ENCODE peak calls at places on chromosomes 7 and 10, in five cellular contexts. A is tibial artery, P is cardiac muscle cell, D is lung, W is tibial nerve. E is an unnamed sample.

GRCh38 chr10:2279666-2280065 is 542.3 kb upstream of the ADARB2 start:
- DNase-seq in A (no peak), P (no peak), W (no peak), D (no peak), E (no peak)

GRCh38 chr7:116812905-116813304 is 49.5 kb upstream of the CAPZA2 start:
- DNase-seq in A (no peak), P (no peak), D (no peak), W (no peak), E (no peak)

GRCh38 chr10:49655099-49655498 is 24.4 kb upstream of the C10orf53 start:
- DNase-seq in P (no peak), D (no peak), W (no peak), A (no peak), E (no peak)

GRCh38 chr10:2196272-2196671 is 458.9 kb upstream of the ADARB2 start:
- DNase-seq in W (no peak), P (no peak), A (no peak), D (no peak), E (no peak)

GRCh38 chr7:99098824-99099498 is 44.9 kb downstream of the SMURF1 start:
- DNase-seq in P (peak; percentile 64), W (no peak), A (no peak), D (no peak), E (no peak)

GRCh38 chr10:95485445-95485844 is 75.7 kb downstream of the SORBS1 start:
- DNase-seq in D (no peak), W (no peak), P (peak; percentile 6), A (no peak), E (no peak)

GRCh38 chr7:81501220-81501619 is 268.6 kb downstream of the HGF start:
- DNase-seq in D (no peak), A (no peak), W (no peak), P (peak; percentile 81), E (no peak)

GRCh38 chr10:65891073-65891981 is 1034.5 kb upstream of the LRRTM3 start:
- DNase-seq in P (no peak), A (no peak), W (no peak), D (no peak), E (no peak)

GRCh38 chr10:6033954-6034353 is 28.2 kb downstream of the IL2RA start:
- DNase-seq in D (peak; percentile 26), W (no peak), A (no peak), P (peak; percentile 48), E (no peak)

GRCh38 chr10:49441488-49442476 is 45.9 kb upstream of the DRGX start:
- DNase-seq in W (no peak), D (no peak), A (no peak), P (peak; percentile 10), E (no peak)

GRCh38 chr7:151598045-151598444 is 78.3 kb upstream of the RHEB start:
- DNase-seq in W (no peak), D (no peak), A (no peak), P (peak; percentile 82), E (peak; percentile 79)

GRCh38 chr7:32533313-32534024 is 38.2 kb downstream of the AVL9 start:
- DNase-seq in D (no peak), P (peak; percentile 84), W (no peak), A (no peak), E (no peak)

GRCh38 chr7:63931057-63931600 is 67.5 kb upstream of the ZNF722 start:
- DNase-seq in A (no peak), W (no peak), D (no peak), P (no peak), E (no peak)

GRCh38 chr7:140594131-140594691 is 46.4 kb downstream of the DENND2A start:
- DNase-seq in W (no peak), P (no peak), A (no peak), D (no peak), E (no peak)

GRCh38 chr7:44750921-44751571 is 2.4 kb downstream of the ZMIZ2 start:
- DNase-seq in P (no peak), D (no peak), A (no peak), W (no peak), E (no peak)
- H3K4me3 ChIP-seq in P (no peak overlapping the region), D (no peak overlapping the region), A (no peak overlapping the region), W (no peak overlapping the region), E (no peak overlapping the region)

DNA sequence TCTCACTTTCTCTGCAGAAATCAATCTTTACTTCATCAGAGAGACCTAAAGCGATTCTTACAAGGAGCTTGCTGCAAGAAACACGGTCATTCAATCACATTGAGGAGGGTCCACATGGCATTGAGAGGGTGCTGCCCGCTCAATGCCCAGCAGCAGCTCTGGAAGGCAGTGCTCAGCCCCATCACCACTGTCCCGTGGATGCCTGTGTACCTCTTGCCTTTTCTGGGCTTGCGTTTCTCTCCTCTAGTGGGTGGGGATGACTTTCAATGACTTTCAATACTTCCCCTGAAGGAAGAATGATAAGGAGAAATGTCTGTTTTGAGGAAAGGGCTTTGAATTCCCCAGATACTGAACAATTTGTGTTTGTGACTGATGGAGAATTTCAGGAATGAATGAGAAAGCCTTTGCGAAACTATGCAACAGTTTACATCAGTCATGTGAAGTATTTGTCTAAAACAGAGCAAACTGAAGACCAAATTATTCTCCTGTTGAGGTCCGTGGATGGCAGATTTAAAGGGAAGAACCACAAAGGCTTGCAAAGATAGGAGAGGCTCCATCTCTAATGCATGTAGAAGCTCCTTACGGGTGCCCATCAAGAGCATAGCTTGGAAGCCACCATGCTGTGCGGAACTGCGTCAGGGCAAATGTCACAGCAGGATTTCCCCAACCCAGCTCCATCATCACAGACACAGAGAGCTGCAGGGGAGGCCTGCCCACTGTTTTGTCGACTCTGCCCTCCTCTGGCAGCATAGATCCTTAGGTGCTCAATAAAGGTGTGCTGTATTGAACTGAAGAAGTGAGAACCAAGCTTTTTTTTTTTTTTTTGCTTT is 6.6 kb upstream of the ZNF22 start:
- DNase-seq in W (no peak), A (peak; percentile 17), D (no peak), P (peak; percentile 81), E (no peak)
- TF ChIP-seq CTCF in W (no peak), A (no peak), D (no peak), P (no peak), E (no peak)

DNA sequence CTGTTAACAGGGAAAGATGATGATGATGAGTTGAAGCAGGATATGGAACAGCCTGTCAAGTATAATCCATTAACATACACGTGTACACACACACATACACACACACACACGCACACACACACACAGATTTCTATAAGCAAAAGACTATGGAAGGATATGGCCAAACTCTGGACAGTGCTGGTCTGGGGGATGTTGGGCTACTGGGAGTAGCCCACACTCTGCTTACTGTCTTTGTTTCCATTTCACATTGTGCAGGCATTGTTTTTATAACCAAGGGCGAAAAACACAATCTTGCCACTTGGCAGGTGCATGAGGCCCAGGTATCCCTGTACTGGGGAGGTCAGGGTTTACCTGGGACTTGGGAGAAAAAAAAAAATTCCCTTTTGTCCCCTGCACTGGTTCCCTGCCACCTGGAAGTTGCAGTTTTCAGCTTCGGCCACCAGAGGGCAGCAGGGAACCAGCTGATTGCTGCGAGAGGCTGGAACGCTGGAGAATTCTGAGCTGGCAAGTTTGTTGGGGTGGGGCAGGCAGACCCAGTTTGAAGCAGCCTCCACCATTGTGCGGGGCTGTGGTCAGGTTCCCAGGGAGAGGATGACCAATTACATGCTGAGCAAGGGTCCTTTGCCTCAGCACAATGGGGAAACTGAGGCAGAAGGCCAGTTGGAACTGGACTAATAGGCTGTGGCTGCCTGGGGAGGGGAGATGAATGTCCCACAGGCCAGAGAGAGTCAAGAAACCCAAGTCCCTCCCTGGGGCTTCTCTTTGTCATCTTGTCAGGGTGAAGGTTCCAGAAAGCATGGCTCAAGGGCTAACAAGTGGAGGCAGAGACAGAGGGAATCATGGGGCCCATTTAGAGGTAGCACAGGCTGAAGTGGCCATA is 27.3 kb downstream of the PPIF start:
- DNase-seq in A (peak; percentile 77), W (peak; percentile 75), D (peak; percentile 84), P (peak; percentile 78), E (no peak)
- H3K27ac ChIP-seq in A (no peak overlapping the region), W (no peak overlapping the region), D (no peak overlapping the region), P (no peak overlapping the region), E (no peak overlapping the region)

GRCh38 chr7:87060288-87060537 is 759 bp upstream of the ELAPOR2 start:
- DNase-seq in D (no peak), A (no peak), P (no peak), W (no peak), E (no peak)
- H3K4me3 ChIP-seq in D (no peak overlapping the region), A (peak overlapping the region; percentile 73), P (peak overlapping the region; percentile 90), W (peak overlapping the region; percentile 78), E (no peak overlapping the region)

GRCh38 chr7:2247141-2247985 is 5.3 kb downstream of the NUDT1 start:
- DNase-seq in A (no peak), P (peak; percentile 47), D (no peak), W (no peak), E (no peak)

GRCh38 chr7:2251841-2252771 is 10.1 kb downstream of the NUDT1 start:
- DNase-seq in D (no peak), W (no peak), A (no peak), P (no peak), E (no peak)

GRCh38 chr7:2249744-2250323 is 7.8 kb downstream of the NUDT1 start:
- DNase-seq in D (no peak), P (no peak), A (no peak), W (no peak), E (no peak)

GRCh38 chr7:2245883-2246679 is 4.1 kb downstream of the NUDT1 start:
- DNase-seq in A (peak; percentile 56), D (no peak), W (no peak), P (peak; percentile 59), E (no peak)

DNA sequence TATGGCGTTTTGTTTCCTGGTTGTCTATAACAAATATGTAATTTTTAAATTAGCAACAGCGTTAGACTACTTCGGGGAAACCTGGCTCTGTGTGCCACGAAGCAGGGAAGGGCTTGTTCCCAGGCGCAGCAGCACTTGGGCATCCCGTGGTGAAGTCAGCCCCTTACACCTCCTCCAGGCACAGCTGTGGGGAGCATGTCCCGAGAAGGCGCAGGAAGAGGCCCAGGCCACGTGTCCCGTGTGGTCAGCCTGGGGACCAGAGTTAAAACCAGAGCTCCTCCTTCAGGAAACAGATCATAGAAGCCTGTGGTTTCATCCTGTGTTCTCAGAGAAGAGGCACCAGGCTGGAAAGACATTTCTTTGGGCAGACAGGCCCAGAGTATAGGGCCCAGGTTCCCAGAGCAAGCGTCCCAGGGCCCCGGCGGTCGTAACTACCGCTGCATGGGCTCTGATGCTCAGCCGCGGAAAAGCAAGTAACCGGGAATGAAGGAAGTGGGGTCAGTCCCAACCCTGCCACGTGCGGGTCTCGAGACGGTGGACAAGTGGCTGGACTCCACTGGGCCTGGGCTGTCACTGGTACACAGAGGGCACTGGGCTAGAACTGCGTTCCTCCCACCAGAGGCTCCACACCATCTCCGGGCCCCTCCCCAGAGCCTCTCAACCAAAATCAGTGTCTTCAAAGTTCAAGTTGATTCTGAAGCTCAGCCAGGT is 7.1 kb downstream of the NUDT1 start:
- DNase-seq in W (peak; percentile 52), D (peak; percentile 50), A (peak; percentile 76), P (peak; percentile 95), E (no peak)
- TF ChIP-seq CTCF in W (no peak), D (no peak), A (no peak), P (peak; percentile 19), E (no peak)

E was measured in keratinocyte.